ENCODE peak calls at places on chromosomes 11 and 22, in nine cellular contexts. E, U, H, P, R, F, G, Y and Q are unnamed samples.

GRCh38 chr22:24333301-24333700 is 62.7 kb downstream of the SPECC1L start:
- DNase-seq in U (peak), R (no peak), H (no peak), F (peak), P (no peak), Y (peak), G (no peak), E (no peak), Q (peak)

GRCh38 chr11:46117842-46118241 is 3.4 kb downstream of the PHF21A start:
- DNase-seq in Y (no peak), P (no peak), G (no peak), E (peak), U (no peak), H (no peak), F (no peak), R (no peak), Q (no peak)

GRCh38 chr22:49655168-49655812 is 172.4 kb downstream of the BRD1 start:
- DNase-seq in U (no peak), G (no peak), E (no peak), P (no peak), H (no peak), R (no peak), F (no peak), Y (no peak), Q (no peak)

GRCh38 chr11:10722307-10722706 is 28.7 kb upstream of the CTR9 start:
- DNase-seq in G (no peak), H (no peak), R (no peak), E (no peak), Y (no peak), F (no peak), P (no peak), U (no peak), Q (no peak)

GRCh38 chr22:30027169-30027568 is 53.1 kb upstream of the HORMAD2 start:
- DNase-seq in U (no peak), P (no peak), H (no peak), E (no peak), R (peak), G (no peak), F (no peak), Y (peak), Q (no peak)

GRCh38 chr11:109853156-109853776 is 239.9 kb upstream of the ZC3H12C start:
- DNase-seq in H (no peak), E (peak), P (no peak), F (peak), U (peak), R (no peak), Y (peak), G (peak), Q (peak)

GRCh38 chr11:74611369-74611861 is 19.0 kb downstream of the POLD3 start:
- DNase-seq in P (no peak), G (peak), Y (peak), H (no peak), F (peak), U (peak), E (peak), R (no peak), Q (peak)

GRCh38 chr11:116171271-116172140 is 601.3 kb downstream of the BUD13 start:
- DNase-seq in Y (no peak), R (peak), H (peak), F (no peak), E (no peak), G (no peak), U (no peak), P (peak), Q (no peak)

GRCh38 chr11:75986966-75987365 is 172.0 kb downstream of the UVRAG start:
- DNase-seq in H (no peak), E (no peak), P (no peak), G (no peak), F (no peak), Y (no peak), U (no peak), R (no peak), Q (no peak)

GRCh38 chr22:45503816-45504702 is 1.4 kb downstream of the FBLN1 start:
- DNase-seq in U (peak), Y (peak), F (peak), G (peak), E (no peak), P (peak), R (no peak), H (no peak), Q (peak)

GRCh38 chr22:37431811-37432707 is 4.8 kb upstream of the ELFN2 start:
- DNase-seq in E (peak), H (no peak), P (peak), G (no peak), R (no peak), F (peak), Y (peak), U (peak), Q (peak)

GRCh38 chr11:62372871-62373270 is 35.6 kb downstream of the ASRGL1 start:
- DNase-seq in U (no peak), Y (no peak), F (no peak), R (no peak), E (peak), H (no peak), G (no peak), P (no peak), Q (no peak)

GRCh38 chr22:38075961-38076360 is 8.0 kb downstream of the SLC16A8 start:
- DNase-seq in G (no peak), F (no peak), E (no peak), H (no peak), R (no peak), U (no peak), Y (no peak), P (no peak), Q (no peak)

DNA sequence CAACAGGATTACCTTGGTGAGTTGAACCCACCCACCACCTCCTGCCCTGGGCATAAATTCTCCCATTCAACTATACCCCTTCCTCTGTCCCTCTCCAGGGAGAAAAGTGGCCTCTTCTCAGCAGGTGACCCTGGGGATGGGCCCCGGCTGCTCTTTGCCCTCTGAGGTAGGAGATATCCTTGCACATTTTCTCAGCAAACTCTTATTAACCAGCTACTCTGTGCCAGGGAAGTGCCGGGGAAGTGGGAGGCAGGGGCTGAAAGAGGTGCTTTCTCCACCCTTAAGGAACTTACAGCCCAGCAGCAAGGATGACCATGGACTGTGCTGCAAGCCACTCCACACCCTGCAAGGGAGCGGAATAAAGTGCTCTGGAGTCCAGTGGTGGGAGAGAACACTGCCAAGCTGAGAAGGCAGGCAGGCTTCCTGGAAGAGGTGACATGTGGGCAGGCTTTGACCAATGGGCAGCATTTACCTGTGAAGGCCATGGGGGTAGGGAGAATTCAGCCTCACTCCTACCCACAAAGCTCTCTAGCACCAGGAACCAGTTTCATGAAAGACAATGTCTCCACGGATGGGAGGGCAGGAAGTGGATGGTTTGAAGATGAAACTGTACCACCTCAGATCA is 21.9 kb upstream of the OAF start:
- DNase-seq in U (no peak), E (no peak), Y (no peak), R (peak), F (no peak), G (no peak), P (no peak), H (no peak), Q (no peak)
- TF ChIP-seq CTCF in U (no peak), E (no peak), Y (no peak), R (no peak), F (no peak), G (no peak), P (no peak), H (no peak), Q (no peak)

DNA sequence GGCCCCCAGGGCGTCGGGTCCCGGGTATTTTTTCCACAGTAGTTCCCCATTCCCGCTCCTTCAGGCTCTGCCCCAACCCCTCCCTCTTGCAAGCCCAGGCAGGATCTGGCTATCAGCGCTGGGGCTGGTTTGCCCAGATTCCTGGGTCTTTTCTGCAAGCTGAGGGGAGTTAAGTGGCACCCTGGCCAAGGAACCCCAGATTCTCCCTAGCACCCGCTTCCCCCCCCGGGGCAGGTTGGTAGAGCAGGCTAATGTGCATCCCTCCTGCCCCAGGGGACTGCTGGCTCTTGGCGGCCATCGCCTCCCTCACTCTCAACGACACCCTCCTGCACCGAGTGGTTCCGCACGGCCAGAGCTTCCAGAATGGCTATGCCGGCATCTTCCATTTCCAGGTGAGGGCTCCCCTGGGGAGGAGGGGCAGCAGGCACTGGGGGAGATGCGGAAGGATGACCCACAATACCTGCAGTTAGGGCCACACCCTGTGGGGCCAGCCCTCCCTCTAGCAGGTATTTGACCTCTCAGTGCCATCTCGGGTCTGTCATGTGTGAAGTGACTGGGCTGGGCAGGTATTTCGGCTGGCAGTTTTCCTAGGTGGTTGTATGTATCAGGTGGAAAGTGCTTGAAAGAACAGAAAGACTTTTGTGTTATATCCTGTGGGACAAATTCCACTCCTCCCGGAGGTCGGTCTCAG is 1.6 kb downstream of the CAPN1 start:
- DNase-seq in P (peak), U (no peak), G (no peak), R (peak), Y (peak), H (peak), E (no peak), F (no peak), Q (no peak)
- H3K4me3 ChIP-seq in P (peak), U (peak), G (no peak), R (no peak), Y (peak), H (no peak), E (no peak), F (peak), Q (peak)

GRCh38 chr11:20880094-20880493 is 210.7 kb downstream of the NELL1 start:
- DNase-seq in P (no peak), U (no peak), G (no peak), R (no peak), F (no peak), E (no peak), H (no peak), Y (no peak), Q (no peak)

GRCh38 chr11:20876738-20877137 is 207.4 kb downstream of the NELL1 start:
- DNase-seq in H (no peak), U (no peak), E (no peak), Y (no peak), F (no peak), G (no peak), R (no peak), P (no peak), Q (no peak)

GRCh38 chr11:20873054-20873453 is 203.7 kb downstream of the NELL1 start:
- DNase-seq in H (peak), P (peak), R (no peak), G (peak), F (no peak), E (peak), U (no peak), Y (peak), Q (no peak)

GRCh38 chr11:20874358-20874757 is 205.0 kb downstream of the NELL1 start:
- DNase-seq in F (no peak), H (no peak), R (no peak), P (no peak), G (no peak), Y (no peak), U (no peak), E (no peak), Q (no peak)
- TF ChIP-seq CTCF in F (no peak), H (no peak), R (no peak), P (peak), G (peak), Y (no peak), U (no peak), E (no peak), Q (no peak)

GRCh38 chr11:128506384-128506783 is 81.0 kb downstream of the ETS1 start:
- DNase-seq in R (no peak), U (no peak), Y (no peak), P (no peak), F (peak), E (no peak), G (no peak), H (no peak), Q (no peak)
- H3K4me3 ChIP-seq in R (no peak), U (no peak), Y (no peak), P (no peak), F (no peak), E (no peak), G (no peak), H (no peak), Q (no peak)

DNA sequence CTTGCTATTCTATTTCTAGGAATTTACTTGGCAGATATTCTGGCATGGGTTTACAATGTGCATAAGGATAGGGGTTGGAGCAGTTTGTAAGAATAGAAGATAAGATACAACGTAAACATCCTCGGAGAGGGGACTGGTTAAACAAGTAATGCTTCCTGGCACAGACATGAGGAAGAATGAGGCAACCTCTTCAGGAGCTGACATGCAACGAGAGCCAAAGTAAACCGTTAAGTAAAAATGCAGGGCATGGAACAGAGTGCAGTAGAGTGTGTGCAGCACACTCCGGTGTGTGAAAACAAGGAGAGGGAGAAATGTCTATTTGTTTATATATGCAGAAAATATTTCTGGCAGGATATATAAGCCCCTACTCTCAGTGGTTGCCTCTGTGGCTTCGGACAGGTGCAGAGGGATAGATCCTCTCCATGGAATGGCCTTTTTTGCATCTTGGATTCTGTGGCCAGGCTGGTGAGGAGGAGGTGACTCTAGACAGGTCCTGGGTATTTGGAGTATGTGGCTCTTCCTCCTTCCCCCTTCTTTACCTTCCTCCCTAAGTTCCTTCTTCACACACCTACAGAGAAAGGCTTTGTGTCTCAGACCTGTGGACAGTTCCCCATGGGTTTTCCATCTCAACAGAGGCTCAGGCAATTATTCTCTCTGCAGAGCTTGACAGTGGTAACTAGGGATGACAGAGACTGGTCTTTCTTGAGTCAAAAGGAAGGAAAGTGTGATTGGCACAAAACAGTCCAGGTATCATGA is 2.5 kb downstream of the RAB36 start:
- DNase-seq in F (peak), Y (peak), H (peak), G (no peak), U (peak), E (no peak), P (no peak), R (no peak), Q (peak)
- TF ChIP-seq CTCF in F (no peak), Y (no peak), H (no peak), G (no peak), U (no peak), E (no peak), P (no peak), R (no peak), Q (no peak)